ENCODE peak calls at places on chromosomes 2 and 18, in nine cellular contexts. One of them, this sample, is unnamed. For H3K9me3, the result is how much of the 10 kb centered on the place peaks cover.

GRCh38 chr2:44793322-44793870 is 148.1 kb upstream of the SIX3 start:
- DNase-seq in breast epithelium: no peak
- DNase-seq in lower lobe of right lung: no peak
- DNase-seq in endodermal cell: peak
- DNase-seq in OCI-LY7: peak
- DNase-seq in HCT116: no peak
- DNase-seq in thoracic aorta: no peak
- DNase-seq in Peyer's patch: no peak
- DNase-seq in AG04450: no peak
- DNase-seq in this sample: no peak

GRCh38 chr18:72612894-72613537 is 68.9 kb upstream of the CBLN2 start:
- DNase-seq in breast epithelium: no peak
- DNase-seq in lower lobe of right lung: no peak
- DNase-seq in endodermal cell: no peak
- DNase-seq in OCI-LY7: no peak
- DNase-seq in HCT116: no peak
- DNase-seq in thoracic aorta: no peak
- DNase-seq in Peyer's patch: no peak
- DNase-seq in AG04450: no peak
- DNase-seq in this sample: no peak

GRCh38 chr2:96815326-96816126 is 542 bp upstream of the CNNM3 start:
- DNase-seq in breast epithelium: no peak
- DNase-seq in lower lobe of right lung: no peak
- DNase-seq in endodermal cell: peak
- DNase-seq in OCI-LY7: peak
- DNase-seq in HCT116: no peak
- DNase-seq in thoracic aorta: no peak
- DNase-seq in Peyer's patch: no peak
- DNase-seq in AG04450: no peak
- DNase-seq in this sample: no peak

GRCh38 chr18:26719909-26720308 is 145.6 kb downstream of the AQP4 start:
- DNase-seq in breast epithelium: no peak
- DNase-seq in lower lobe of right lung: no peak
- DNase-seq in endodermal cell: no peak
- DNase-seq in OCI-LY7: no peak
- DNase-seq in HCT116: no peak
- DNase-seq in thoracic aorta: no peak
- DNase-seq in Peyer's patch: no peak
- DNase-seq in AG04450: no peak
- DNase-seq in this sample: no peak

GRCh38 chr2:201116959-201117734 is 1.2 kb downstream of the CFLAR start:
- DNase-seq in breast epithelium: no peak
- DNase-seq in lower lobe of right lung: no peak
- DNase-seq in endodermal cell: peak
- DNase-seq in OCI-LY7: peak
- DNase-seq in HCT116: peak
- DNase-seq in thoracic aorta: no peak
- DNase-seq in Peyer's patch: no peak
- DNase-seq in AG04450: peak
- DNase-seq in this sample: peak

GRCh38 chr2:193695367-193695766 is 1500.6 kb upstream of the TMEFF2 start:
- DNase-seq in breast epithelium: no peak
- DNase-seq in lower lobe of right lung: no peak
- DNase-seq in endodermal cell: no peak
- DNase-seq in OCI-LY7: peak
- DNase-seq in HCT116: peak
- DNase-seq in thoracic aorta: no peak
- DNase-seq in Peyer's patch: no peak
- DNase-seq in AG04450: no peak
- DNase-seq in this sample: no peak

GRCh38 chr2:36635194-36635593 is 37.2 kb upstream of the FEZ2 start:
- DNase-seq in breast epithelium: no peak
- DNase-seq in lower lobe of right lung: no peak
- DNase-seq in endodermal cell: no peak
- DNase-seq in OCI-LY7: no peak
- DNase-seq in HCT116: no peak
- DNase-seq in thoracic aorta: no peak
- DNase-seq in Peyer's patch: no peak
- DNase-seq in AG04450: no peak
- DNase-seq in this sample: no peak

GRCh38 chr18:7579176-7579922 is 12.2 kb downstream of the PTPRM start:
- DNase-seq in breast epithelium: no peak
- DNase-seq in lower lobe of right lung: no peak
- DNase-seq in endodermal cell: no peak
- DNase-seq in OCI-LY7: no peak
- DNase-seq in HCT116: no peak
- DNase-seq in thoracic aorta: no peak
- DNase-seq in Peyer's patch: no peak
- DNase-seq in AG04450: no peak
- DNase-seq in this sample: no peak

GRCh38 chr2:25567406-25567805 is 106.0 kb downstream of the DTNB start:
- DNase-seq in breast epithelium: no peak
- DNase-seq in lower lobe of right lung: no peak
- DNase-seq in endodermal cell: no peak
- DNase-seq in OCI-LY7: peak
- DNase-seq in HCT116: peak
- DNase-seq in thoracic aorta: no peak
- DNase-seq in Peyer's patch: no peak
- DNase-seq in AG04450: no peak
- DNase-seq in this sample: peak

GRCh38 chr2:172674034-172674967 is 61.3 kb upstream of the RAPGEF4 start:
- DNase-seq in breast epithelium: no peak
- DNase-seq in lower lobe of right lung: peak
- DNase-seq in endodermal cell: peak
- DNase-seq in OCI-LY7: no peak
- DNase-seq in HCT116: no peak
- DNase-seq in thoracic aorta: no peak
- DNase-seq in Peyer's patch: no peak
- DNase-seq in AG04450: no peak
- DNase-seq in this sample: no peak

GRCh38 chr2:201362396-201362795 is 5.3 kb upstream of the FLACC1 start:
- DNase-seq in breast epithelium: no peak
- DNase-seq in lower lobe of right lung: no peak
- DNase-seq in endodermal cell: no peak
- DNase-seq in OCI-LY7: no peak
- DNase-seq in HCT116: no peak
- DNase-seq in thoracic aorta: no peak
- DNase-seq in Peyer's patch: no peak
- DNase-seq in AG04450: no peak
- DNase-seq in this sample: no peak

GRCh38 chr2:159807183-159808037 is 9.4 kb upstream of the CD302 start:
- DNase-seq in breast epithelium: no peak
- DNase-seq in lower lobe of right lung: no peak
- DNase-seq in endodermal cell: peak
- DNase-seq in OCI-LY7: peak
- DNase-seq in HCT116: peak
- DNase-seq in thoracic aorta: no peak
- DNase-seq in Peyer's patch: no peak
- DNase-seq in AG04450: no peak
- DNase-seq in this sample: peak

GRCh38 chr18:30492552-30493129 is 549.9 kb downstream of the DSC3 start:
- DNase-seq in breast epithelium: no peak
- DNase-seq in lower lobe of right lung: no peak
- DNase-seq in endodermal cell: no peak
- DNase-seq in OCI-LY7: no peak
- DNase-seq in HCT116: no peak
- DNase-seq in thoracic aorta: no peak
- DNase-seq in Peyer's patch: no peak
- DNase-seq in AG04450: no peak
- DNase-seq in this sample: no peak

GRCh38 chr2:9440058-9440727 is 16.7 kb downstream of the CPSF3 start:
- DNase-seq in breast epithelium: no peak
- DNase-seq in lower lobe of right lung: no peak
- DNase-seq in endodermal cell: no peak
- DNase-seq in OCI-LY7: no peak
- DNase-seq in HCT116: no peak
- DNase-seq in thoracic aorta: no peak
- DNase-seq in Peyer's patch: no peak
- DNase-seq in AG04450: peak
- DNase-seq in this sample: no peak

GRCh38 chr2:33665039-33665438 is 65.9 kb upstream of the FAM98A start:
- DNase-seq in breast epithelium: no peak
- DNase-seq in lower lobe of right lung: no peak
- DNase-seq in endodermal cell: no peak
- DNase-seq in OCI-LY7: no peak
- DNase-seq in HCT116: no peak
- DNase-seq in thoracic aorta: no peak
- DNase-seq in Peyer's patch: no peak
- DNase-seq in AG04450: no peak
- DNase-seq in this sample: no peak
- H3K4me3 ChIP-seq in breast epithelium: no peak
- H3K4me3 ChIP-seq in lower lobe of right lung: no peak
- H3K4me3 ChIP-seq in endodermal cell: no peak
- H3K4me3 ChIP-seq in OCI-LY7: no peak
- H3K4me3 ChIP-seq in HCT116: no peak
- H3K4me3 ChIP-seq in thoracic aorta: no peak
- H3K4me3 ChIP-seq in Peyer's patch: no peak
- H3K4me3 ChIP-seq in AG04450: no peak
- H3K4me3 ChIP-seq in this sample: no peak

GRCh38 chr2:239768907-239769573 is 256.1 kb downstream of the NDUFA10 start:
- DNase-seq in breast epithelium: peak
- DNase-seq in lower lobe of right lung: peak
- DNase-seq in endodermal cell: no peak
- DNase-seq in OCI-LY7: no peak
- DNase-seq in HCT116: no peak
- DNase-seq in thoracic aorta: no peak
- DNase-seq in Peyer's patch: peak
- DNase-seq in AG04450: no peak
- DNase-seq in this sample: no peak
- H3K9me3 ChIP-seq in breast epithelium: under half
- H3K9me3 ChIP-seq in lower lobe of right lung: under half
- H3K9me3 ChIP-seq in endodermal cell: under half
- H3K9me3 ChIP-seq in OCI-LY7: under half
- H3K9me3 ChIP-seq in HCT116: under half
- H3K9me3 ChIP-seq in thoracic aorta: under half
- H3K9me3 ChIP-seq in Peyer's patch: under half
- H3K9me3 ChIP-seq in AG04450: half or more
- H3K9me3 ChIP-seq in this sample: under half

DNA sequence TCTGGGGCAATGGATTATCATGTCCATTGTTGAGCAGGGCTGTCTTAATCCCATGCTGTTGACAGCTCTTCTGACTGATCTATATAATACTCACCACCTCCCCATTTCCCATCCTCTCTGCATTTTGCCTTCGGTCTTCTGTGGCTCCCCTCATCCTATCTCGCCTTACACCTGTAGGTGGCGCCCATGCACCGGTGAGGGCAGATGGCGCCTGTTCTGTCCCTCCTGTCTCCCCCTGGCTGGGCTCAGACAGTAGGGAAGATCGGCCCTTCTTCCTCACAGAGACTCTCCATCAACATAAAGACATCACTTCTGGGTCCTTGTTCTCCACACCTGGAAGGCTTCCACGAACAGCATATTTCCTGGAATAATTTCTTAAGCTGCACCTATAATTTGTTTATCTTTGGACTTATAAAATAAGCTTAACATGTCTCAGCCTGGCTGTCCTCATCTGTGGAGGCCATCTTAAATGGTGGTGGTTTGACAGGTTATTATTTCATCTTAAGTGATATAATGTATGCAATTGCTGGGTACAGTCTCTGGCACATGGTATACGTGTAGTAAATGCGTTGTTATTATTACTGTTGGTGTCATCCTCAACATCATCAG is 10.9 kb upstream of the CDH20 start:
- DNase-seq in breast epithelium: no peak
- DNase-seq in lower lobe of right lung: no peak
- DNase-seq in endodermal cell: peak
- DNase-seq in OCI-LY7: peak
- DNase-seq in HCT116: peak
- DNase-seq in thoracic aorta: no peak
- DNase-seq in Peyer's patch: peak
- DNase-seq in AG04450: peak
- DNase-seq in this sample: peak
- TF ChIP-seq CTCF in breast epithelium: peak
- TF ChIP-seq CTCF in lower lobe of right lung: peak
- TF ChIP-seq CTCF in endodermal cell: peak
- TF ChIP-seq CTCF in OCI-LY7: peak
- TF ChIP-seq CTCF in HCT116: peak
- TF ChIP-seq CTCF in thoracic aorta: peak
- TF ChIP-seq CTCF in Peyer's patch: peak
- TF ChIP-seq CTCF in AG04450: peak
- TF ChIP-seq CTCF in this sample: peak

GRCh38 chr18:9066817-9067306 is 35.6 kb upstream of the NDUFV2 start:
- DNase-seq in breast epithelium: no peak
- DNase-seq in lower lobe of right lung: no peak
- DNase-seq in endodermal cell: no peak
- DNase-seq in OCI-LY7: peak
- DNase-seq in HCT116: no peak
- DNase-seq in thoracic aorta: no peak
- DNase-seq in Peyer's patch: no peak
- DNase-seq in AG04450: no peak
- DNase-seq in this sample: no peak

GRCh38 chr18:9067823-9068222 is 34.7 kb upstream of the NDUFV2 start:
- DNase-seq in breast epithelium: no peak
- DNase-seq in lower lobe of right lung: no peak
- DNase-seq in endodermal cell: no peak
- DNase-seq in OCI-LY7: no peak
- DNase-seq in HCT116: no peak
- DNase-seq in thoracic aorta: no peak
- DNase-seq in Peyer's patch: no peak
- DNase-seq in AG04450: no peak
- DNase-seq in this sample: no peak

GRCh38 chr18:9068346-9068745 is 34.2 kb upstream of the NDUFV2 start:
- DNase-seq in breast epithelium: no peak
- DNase-seq in lower lobe of right lung: no peak
- DNase-seq in endodermal cell: no peak
- DNase-seq in OCI-LY7: no peak
- DNase-seq in HCT116: no peak
- DNase-seq in thoracic aorta: no peak
- DNase-seq in Peyer's patch: no peak
- DNase-seq in AG04450: no peak
- DNase-seq in this sample: no peak

GRCh38 chr18:9065864-9066263 is 36.6 kb upstream of the NDUFV2 start:
- DNase-seq in breast epithelium: no peak
- DNase-seq in lower lobe of right lung: no peak
- DNase-seq in endodermal cell: peak
- DNase-seq in OCI-LY7: peak
- DNase-seq in HCT116: no peak
- DNase-seq in thoracic aorta: no peak
- DNase-seq in Peyer's patch: no peak
- DNase-seq in AG04450: no peak
- DNase-seq in this sample: no peak

DNA sequence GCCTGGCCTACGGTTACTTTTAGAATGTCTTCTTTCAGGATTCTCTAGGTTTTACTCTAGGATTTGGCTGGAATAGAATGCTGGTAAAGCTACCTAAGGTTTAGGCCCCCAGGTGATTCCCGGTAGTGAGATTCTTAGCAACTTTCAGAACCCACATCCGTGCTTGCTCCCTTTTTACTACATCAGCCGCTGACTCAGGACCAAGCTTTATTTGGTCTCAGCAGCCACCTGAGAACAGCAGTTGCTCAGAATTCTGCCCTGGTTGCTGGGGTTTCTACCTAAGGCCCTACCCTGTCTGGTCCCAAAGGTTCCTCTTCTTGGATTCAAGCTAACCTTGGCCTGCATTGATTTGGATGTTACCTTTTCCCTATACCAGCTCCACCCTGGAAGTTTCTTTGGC is 36.1 kb upstream of the NDUFV2 start:
- DNase-seq in breast epithelium: no peak
- DNase-seq in lower lobe of right lung: no peak
- DNase-seq in endodermal cell: peak
- DNase-seq in OCI-LY7: peak
- DNase-seq in HCT116: no peak
- DNase-seq in thoracic aorta: no peak
- DNase-seq in Peyer's patch: no peak
- DNase-seq in AG04450: no peak
- DNase-seq in this sample: no peak
- H3K4me3 ChIP-seq in breast epithelium: no peak
- H3K4me3 ChIP-seq in lower lobe of right lung: no peak
- H3K4me3 ChIP-seq in endodermal cell: no peak
- H3K4me3 ChIP-seq in OCI-LY7: peak
- H3K4me3 ChIP-seq in HCT116: no peak
- H3K4me3 ChIP-seq in thoracic aorta: no peak
- H3K4me3 ChIP-seq in Peyer's patch: no peak
- H3K4me3 ChIP-seq in AG04450: no peak
- H3K4me3 ChIP-seq in this sample: no peak